ENCODE peak calls at places on chromosomes 1 and 21, in ten cellular contexts. U is Right ventricle myocardium inferior; A is pons; G is NCI-H2081; F is KBM-7; M is WTC11; H is NCI-H146; E is CD8-positive, alpha-beta memory T cell; V is Daoy; T is GM12891. D is an unnamed sample.

GRCh38 chr21:45539796-45540600 is 2.2 kb downstream of the SLC19A1 start:
- DNase-seq in U (peak; percentile 31), A (no peak), G (no peak), F (no peak), M (peak; percentile 8), H (no peak), E (no peak), V (no peak), T (no peak), D (no peak)

GRCh38 chr1:53545663-53546408 is 86.6 kb downstream of the DMRTB1 start:
- DNase-seq in U (peak; percentile 55), A (no peak), G (no peak), F (no peak), M (peak; percentile 8), H (peak; percentile 38), E (no peak), V (peak; percentile 60), T (no peak), D (no peak)

GRCh38 chr1:237685553-237685952 is 205.2 kb downstream of the ZP4 start:
- DNase-seq in U (no peak), A (no peak), G (no peak), F (no peak), M (no peak), H (no peak), E (no peak), V (no peak), T (no peak), D (no peak)

GRCh38 chr1:7675431-7676273 is 95.4 kb upstream of the VAMP3 start:
- DNase-seq in U (no peak), A (no peak), G (no peak), F (no peak), M (no peak), H (no peak), E (no peak), V (no peak), T (no peak), D (no peak)

GRCh38 chr1:110339427-110340206 is 440 bp downstream of the RBM15 start:
- DNase-seq in U (no peak), A (no peak), G (peak; percentile 25), F (no peak), M (peak; percentile 50), H (peak; percentile 56), E (peak; percentile 56), V (peak; percentile 59), T (peak; percentile 18), D (peak; percentile 52)

GRCh38 chr1:54229281-54229891 is 29.4 kb downstream of the MRPL37 start:
- DNase-seq in U (peak; percentile 8), A (no peak), G (no peak), F (peak; percentile 42), M (no peak), H (no peak), E (no peak), V (peak; percentile 61), T (no peak), D (no peak)

GRCh38 chr1:95953005-95953404 is 719.0 kb downstream of the RWDD3 start:
- DNase-seq in U (peak; percentile 15), A (peak; percentile 54), G (peak; percentile 60), F (no peak), M (peak; percentile 12), H (peak; percentile 26), E (no peak), V (no peak), T (no peak), D (no peak)

GRCh38 chr1:151681921-151682320 is 34.7 kb downstream of the CELF3 start:
- DNase-seq in U (no peak), A (no peak), G (no peak), F (no peak), M (no peak), H (no peak), E (no peak), V (no peak), T (no peak), D (no peak)

GRCh38 chr1:67211589-67212563 is 45.6 kb downstream of the IL23R start:
- DNase-seq in U (no peak), A (peak; percentile 11), G (peak; percentile 28), F (peak; percentile 45), M (peak; percentile 28), H (peak; percentile 19), E (peak; percentile 34), V (peak; percentile 17), T (no peak), D (peak; percentile 50)

GRCh38 chr1:175887981-175888428 is 144.6 kb upstream of the TNR start:
- DNase-seq in U (peak; percentile 75), A (peak; percentile 83), G (peak; percentile 9), F (peak; percentile 15), M (peak; percentile 87), H (peak; percentile 59), E (no peak), V (peak; percentile 64), T (peak; percentile 67), D (no peak)

GRCh38 chr21:37860416-37860815 is 55.8 kb downstream of the KCNJ6 start:
- DNase-seq in U (no peak), A (no peak), G (no peak), F (no peak), M (no peak), H (no peak), E (no peak), V (no peak), T (no peak), D (no peak)

D was measured in effector memory CD8-positive, alpha-beta T cell.